ENCODE peak calls at places on chromosome 14, in five cellular contexts. G is fibroblast of the aortic adventitia, J is BJ, Q is AG10803, A is fibroblast of mammary gland. C is an unnamed sample.

GRCh38 chr14:89757313-89757939 is 197.1 kb downstream of the EFCAB11 start:
- DNase-seq in J (no peak), A (no peak), G (no peak), Q (no peak), C (no peak)

GRCh38 chr14:104443391-104444158 is 136.0 kb upstream of the C14orf180 start:
- DNase-seq in Q (no peak), A (no peak), G (no peak), J (no peak), C (no peak)

GRCh38 chr14:102805454-102805891 is 28.2 kb downstream of the TRAF3 start:
- DNase-seq in A (peak), Q (peak), G (peak), J (no peak), C (peak)

GRCh38 chr14:100586520-100587247 is 533 bp downstream of the BEGAIN start:
- DNase-seq in Q (no peak), J (no peak), G (no peak), A (peak), C (no peak)

GRCh38 chr14:25658988-25659387 is 609.0 kb upstream of the STXBP6 start:
- DNase-seq in G (no peak), Q (no peak), J (no peak), A (no peak), C (no peak)

GRCh38 chr14:99758121-99758871 is 34.9 kb upstream of the EML1 start:
- DNase-seq in G (peak), Q (peak), J (peak), A (peak), C (peak)

GRCh38 chr14:66444271-66444987 is 41.7 kb upstream of the CCDC196 start:
- DNase-seq in G (peak), J (no peak), A (peak), Q (peak), C (no peak)

GRCh38 chr14:105455766-105456660 is 18.6 kb upstream of the CRIP2 start:
- DNase-seq in J (no peak), G (no peak), Q (no peak), A (no peak), C (no peak)

GRCh38 chr14:33938131-33938949 is 12.5 kb downstream of the EGLN3 start:
- DNase-seq in Q (peak), J (no peak), A (peak), G (no peak), C (no peak)

GRCh38 chr14:74293621-74294020 is 9.1 kb downstream of the ABCD4 start:
- DNase-seq in J (no peak), A (no peak), G (no peak), Q (no peak), C (no peak)

GRCh38 chr14:100804558-100805309 is 21.2 kb upstream of the MEG3 start:
- DNase-seq in G (no peak), J (no peak), Q (no peak), A (no peak), C (no peak)

GRCh38 chr14:99280041-99280731 is 8.2 kb upstream of the BCL11B start:
- DNase-seq in A (no peak), G (no peak), J (no peak), Q (no peak), C (no peak)

GRCh38 chr14:77579760-77580159 is 36.7 kb downstream of the SPTLC2 start:
- DNase-seq in A (no peak), G (no peak), Q (peak), J (peak), C (no peak)

GRCh38 chr14:92259613-92260357 is 63.2 kb upstream of the SLC24A4 start:
- DNase-seq in A (no peak), J (no peak), Q (no peak), G (no peak), C (no peak)

GRCh38 chr14:77124345-77125274 is 17.0 kb downstream of the ZDHHC22 start:
- DNase-seq in J (no peak), A (peak), G (peak), Q (no peak), C (peak)

GRCh38 chr14:21063479-21063878 is 5.9 kb downstream of the RNASE8 start:
- DNase-seq in J (no peak), G (peak), A (peak), Q (peak), C (peak)

GRCh38 chr14:89144642-89145041 is 272.4 kb downstream of the FOXN3 start:
- DNase-seq in G (no peak), Q (no peak), A (no peak), J (no peak), C (no peak)

DNA sequence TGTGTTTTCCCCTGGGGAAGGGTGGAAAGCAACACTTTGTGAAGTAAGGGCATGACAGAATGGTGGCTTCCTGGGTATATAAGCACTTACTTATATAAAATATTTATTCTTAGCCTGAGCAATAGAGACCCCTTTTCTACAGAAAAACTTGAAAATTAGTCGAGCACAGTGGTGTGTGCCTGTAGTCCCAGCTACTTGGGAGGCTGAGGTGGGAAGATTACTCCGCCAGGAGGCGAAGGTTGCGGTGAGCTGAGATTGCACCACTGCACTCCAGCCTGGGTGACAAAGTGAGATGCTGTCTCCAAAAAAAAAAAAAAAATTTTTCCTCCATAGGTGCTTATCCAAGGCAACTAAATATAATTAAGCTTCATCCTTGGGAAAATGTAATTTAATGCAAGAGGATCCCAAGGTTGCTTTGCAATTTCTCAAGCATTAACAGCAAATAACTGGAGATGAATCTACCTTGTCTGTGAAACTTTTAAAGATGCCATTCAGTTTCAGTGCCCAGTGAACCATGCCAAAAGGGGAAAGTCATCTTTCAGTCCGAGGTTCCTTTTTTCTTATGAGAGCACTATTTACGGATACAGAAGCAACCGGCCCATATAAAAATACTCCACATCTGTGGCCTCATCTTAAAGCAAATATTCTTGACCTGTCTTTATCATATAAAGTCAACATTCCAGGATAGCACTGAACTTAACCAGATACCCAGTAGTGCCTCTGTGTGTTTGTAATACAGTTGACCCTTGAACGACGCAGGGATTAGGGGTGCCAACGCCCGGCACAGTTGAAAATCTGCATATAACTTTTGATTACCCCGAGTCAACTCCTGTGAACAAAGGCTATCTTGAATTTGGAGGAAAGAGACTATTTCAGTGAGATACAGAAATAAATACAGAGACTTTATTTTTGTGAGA is 209.2 kb downstream of the PCNX1 start:
- DNase-seq in Q (no peak), G (no peak), J (no peak), A (no peak), C (no peak)
- H3K4me3 ChIP-seq in Q (no peak), G (no peak), J (no peak), A (no peak), C (no peak)

DNA sequence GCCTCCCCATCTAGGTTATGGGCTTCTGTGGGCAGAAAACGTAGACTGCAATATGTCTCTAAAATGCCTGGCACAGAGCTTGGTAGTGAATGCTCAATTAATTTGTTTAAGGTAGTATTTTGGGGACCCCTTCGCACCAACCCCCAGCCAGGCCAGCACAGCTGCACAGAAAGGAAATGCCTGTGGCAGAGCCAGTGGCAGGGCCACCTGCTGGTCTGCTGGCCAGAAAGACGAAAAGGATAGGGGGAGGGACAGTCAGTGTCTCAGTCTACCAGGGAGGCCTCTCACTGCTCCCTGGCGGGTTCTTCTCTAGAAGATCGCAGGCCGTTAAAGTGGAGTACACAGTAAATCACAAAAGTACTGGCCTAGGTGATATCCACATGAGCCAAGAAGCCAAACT is 3.5 kb downstream of the RAB15 start:
- DNase-seq in Q (no peak), G (no peak), A (no peak), J (no peak), C (peak)
- TF ChIP-seq CTCF in Q (no peak), G (no peak), A (no peak), J (no peak), C (peak)

GRCh38 chr14:61285364-61285763 is 4.2 kb upstream of the TMEM30B start:
- DNase-seq in J (no peak), G (no peak), Q (no peak), A (no peak), C (no peak)
- H3K4me3 ChIP-seq in J (no peak), G (no peak), Q (no peak), A (no peak), C (no peak)

GRCh38 chr14:45364565-45364964 is 111.6 kb upstream of the MIS18BP1 start:
- DNase-seq in J (no peak), Q (no peak), A (no peak), G (no peak), C (no peak)
- TF ChIP-seq CTCF in J (no peak), Q (no peak), A (no peak), G (no peak), C (no peak)

DNA sequence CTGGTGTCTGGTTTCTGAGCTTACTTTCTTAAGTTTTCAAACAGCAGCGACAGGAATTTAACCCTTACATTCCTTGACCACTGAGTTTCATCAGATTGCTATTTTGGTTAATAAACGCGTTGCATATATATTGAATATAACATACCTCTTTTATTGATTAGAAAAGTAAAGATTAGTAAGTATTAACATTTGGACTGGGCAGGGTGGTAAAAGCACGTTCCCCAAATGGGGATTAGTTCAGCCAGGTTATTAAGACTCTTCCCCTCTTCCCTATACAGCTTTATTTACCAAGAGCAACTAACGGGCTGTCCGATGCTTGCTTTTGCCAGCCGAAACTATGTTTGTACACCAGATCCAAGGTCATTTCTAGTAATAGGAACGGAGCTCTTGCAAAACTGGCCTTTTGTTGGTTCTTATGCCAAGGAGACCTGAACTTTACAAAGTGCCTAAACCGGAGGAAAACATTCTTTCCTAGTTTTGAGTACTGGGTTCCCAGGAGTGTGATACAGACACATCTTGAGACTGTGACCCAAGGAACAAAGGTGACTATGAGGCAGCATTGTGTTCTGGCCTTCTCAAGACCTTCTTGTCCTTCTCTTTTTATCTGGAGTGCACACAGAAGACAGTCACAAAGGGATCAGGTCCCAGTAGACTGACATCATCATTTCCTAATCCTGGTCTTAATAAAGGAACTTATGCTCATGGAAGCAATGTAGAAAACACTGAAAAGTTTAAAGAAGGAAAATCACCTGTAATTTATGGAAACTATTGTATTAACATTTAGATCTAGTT is 2.6 kb downstream of the GLRX5 start:
- DNase-seq in A (no peak), Q (no peak), J (no peak), G (no peak), C (no peak)
- H3K4me3 ChIP-seq in A (no peak), Q (no peak), J (no peak), G (peak), C (no peak)